ENCODE peak calls at places on chromosomes 3 and 15, in nine cellular contexts. V is mucosa of descending colon, M is body of pancreas, H is AG10803, S is AG09309, B is cardiac fibroblast, G is mammary epithelial cell, Q is heart left ventricle, X is astrocyte of the spinal cord. E is an unnamed sample.

GRCh38 chr3:127448671-127449070 is 141.9 kb downstream of the TPRA1 start:
- DNase-seq in V (no peak), M (no peak), H (no peak), S (no peak), B (no peak), G (no peak), Q (no peak), X (no peak), E (no peak)

GRCh38 chr3:160941885-160942494 is 163.2 kb downstream of the B3GALNT1 start:
- DNase-seq in V (peak), M (peak), H (peak), S (peak), B (peak), G (peak), Q (no peak), X (peak), E (peak)

GRCh38 chr3:155110996-155111901 is 31.1 kb downstream of the MME start:
- DNase-seq in V (no peak), M (no peak), H (no peak), S (no peak), B (no peak), G (no peak), Q (no peak), X (no peak), E (no peak)

GRCh38 chr15:55916666-55917409 is 76.6 kb downstream of the NEDD4 start:
- DNase-seq in V (no peak), M (no peak), H (peak), S (peak), B (peak), G (peak), Q (no peak), X (peak), E (peak)

GRCh38 chr3:31066999-31067398 is 172.5 kb upstream of the GADL1 start:
- DNase-seq in V (no peak), M (no peak), H (peak), S (peak), B (peak), G (peak), Q (no peak), X (peak), E (peak)

GRCh38 chr3:69246612-69247011 is 124.2 kb upstream of the LMOD3 start:
- DNase-seq in V (no peak), M (no peak), H (no peak), S (no peak), B (no peak), G (no peak), Q (no peak), X (no peak), E (no peak)

GRCh38 chr3:97138914-97139541 is 324.6 kb downstream of the EPHA6 start:
- DNase-seq in V (no peak), M (no peak), H (no peak), S (no peak), B (no peak), G (peak), Q (no peak), X (no peak), E (peak)

GRCh38 chr15:51004103-51004536 is 90.6 kb downstream of the TNFAIP8L3 start:
- DNase-seq in V (no peak), M (no peak), H (peak), S (peak), B (peak), G (peak), Q (no peak), X (peak), E (peak)

GRCh38 chr3:12409625-12410596 is 74.4 kb upstream of the TSEN2 start:
- DNase-seq in V (peak), M (no peak), H (no peak), S (no peak), B (no peak), G (no peak), Q (no peak), X (no peak), E (no peak)

GRCh38 chr3:30473374-30474051 is 132.9 kb upstream of the TGFBR2 start:
- DNase-seq in V (peak), M (peak), H (peak), S (no peak), B (peak), G (peak), Q (no peak), X (no peak), E (peak)

GRCh38 chr3:149541091-149541491 is 66.6 kb downstream of the TM4SF4 start:
- DNase-seq in V (no peak), M (no peak), H (peak), S (no peak), B (no peak), G (no peak), Q (no peak), X (peak), E (no peak)

GRCh38 chr3:149542375-149543312 is 68.1 kb downstream of the TM4SF4 start:
- DNase-seq in V (no peak), M (peak), H (no peak), S (no peak), B (no peak), G (no peak), Q (no peak), X (peak), E (no peak)

GRCh38 chr3:149536429-149536828 is 61.9 kb downstream of the TM4SF4 start:
- DNase-seq in V (no peak), M (peak), H (peak), S (no peak), B (peak), G (no peak), Q (peak), X (peak), E (no peak)

GRCh38 chr3:149538371-149538770 is 63.9 kb downstream of the TM4SF4 start:
- DNase-seq in V (no peak), M (no peak), H (no peak), S (no peak), B (no peak), G (no peak), Q (no peak), X (no peak), E (no peak)

DNA sequence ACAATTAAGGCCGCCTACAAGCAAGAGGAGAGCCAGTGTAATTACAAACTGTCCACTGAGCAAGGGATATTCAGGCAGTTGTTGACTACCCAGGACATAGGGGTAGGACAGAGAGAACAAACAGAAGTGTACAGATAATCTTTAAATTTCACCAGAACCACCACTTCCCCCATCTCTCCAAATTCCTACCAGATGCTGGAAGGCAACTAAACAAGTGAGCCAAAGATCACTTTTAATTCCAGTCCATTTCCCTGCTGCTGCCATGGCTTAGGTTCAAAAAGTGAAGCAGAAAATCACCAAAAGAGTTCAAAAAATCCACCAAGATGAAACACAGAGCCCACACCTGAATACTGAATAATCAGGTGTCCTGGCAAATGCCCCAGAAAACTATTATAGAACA is 65.0 kb downstream of the TM4SF4 start:
- DNase-seq in V (no peak), M (no peak), H (no peak), S (no peak), B (no peak), G (no peak), Q (no peak), X (no peak), E (no peak)
- TF ChIP-seq CTCF in V (no peak), M (no peak), H (no peak), S (no peak), B (no peak), G (no peak), Q (no peak), X (no peak), E (no peak)

GRCh38 chr15:68430471-68431036 is 1.4 kb downstream of the ITGA11 start:
- DNase-seq in V (no peak), M (no peak), H (no peak), S (no peak), B (no peak), G (no peak), Q (no peak), X (no peak), E (no peak)
- H3K4me3 ChIP-seq in V (no peak), M (no peak), H (peak), S (peak), B (peak), G (peak), Q (peak), X (peak), E (no peak)

GRCh38 chr3:121660356-121661171 is at the start of gene HCLS1:
- DNase-seq in V (peak), M (peak), H (no peak), S (no peak), B (peak), G (no peak), Q (peak), X (no peak), E (peak)
- TF ChIP-seq CTCF in V (no peak), M (no peak), H (no peak), S (no peak), B (no peak), G (no peak), Q (no peak), X (no peak), E (no peak)

GRCh38 chr3:23945903-23946751 is 1.0 kb downstream of the NR1D2 start:
- DNase-seq in V (peak), M (peak), H (peak), S (peak), B (peak), G (peak), Q (peak), X (peak), E (peak)
- H3K4me3 ChIP-seq in V (peak), M (peak), H (peak), S (peak), B (peak), G (peak), Q (peak), X (peak), E (peak)

DNA sequence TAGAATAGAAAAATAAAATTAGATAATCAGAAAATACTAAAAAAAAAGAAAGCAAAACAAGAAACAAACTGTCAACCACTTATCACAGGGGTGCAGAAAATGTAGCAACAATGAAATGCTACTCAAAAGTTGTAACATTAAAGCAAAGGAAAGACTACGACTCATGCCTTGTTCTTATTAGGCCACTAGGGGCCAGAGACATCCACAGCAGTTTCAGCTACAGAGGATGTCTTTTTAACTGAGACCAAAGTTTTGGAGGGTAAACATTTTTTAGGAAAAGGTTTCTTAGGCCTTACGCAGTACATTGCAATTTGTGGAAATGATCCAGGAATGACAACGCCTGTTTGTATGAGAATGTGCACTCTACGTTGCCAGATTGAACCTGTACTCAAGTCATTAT is 15.4 kb upstream of the CADM2 start:
- DNase-seq in V (no peak), M (no peak), H (no peak), S (no peak), B (no peak), G (no peak), Q (no peak), X (no peak), E (no peak)
- TF ChIP-seq CTCF in V (no peak), M (no peak), H (no peak), S (no peak), B (no peak), G (peak), Q (no peak), X (no peak), E (no peak)

GRCh38 chr3:64533565-64534317 is 154.1 kb downstream of the ADAMTS9 start:
- DNase-seq in V (peak), M (peak), H (peak), S (peak), B (peak), G (peak), Q (peak), X (peak), E (peak)
- H3K4me3 ChIP-seq in V (no peak), M (no peak), H (no peak), S (no peak), B (no peak), G (no peak), Q (peak), X (no peak), E (no peak)

GRCh38 chr3:19881852-19882251 is 52.2 kb downstream of the EFHB start:
- DNase-seq in V (no peak), M (no peak), H (no peak), S (no peak), B (no peak), G (no peak), Q (no peak), X (no peak), E (no peak)

GRCh38 chr3:19886404-19886803 is 47.6 kb downstream of the EFHB start:
- DNase-seq in V (no peak), M (no peak), H (no peak), S (no peak), B (no peak), G (peak), Q (no peak), X (no peak), E (peak)

GRCh38 chr3:19888428-19889152 is 45.4 kb downstream of the EFHB start:
- DNase-seq in V (no peak), M (no peak), H (no peak), S (no peak), B (no peak), G (no peak), Q (no peak), X (peak), E (no peak)

GRCh38 chr3:19881036-19881435 is 53.0 kb downstream of the EFHB start:
- DNase-seq in V (no peak), M (no peak), H (no peak), S (no peak), B (no peak), G (no peak), Q (no peak), X (no peak), E (no peak)

DNA sequence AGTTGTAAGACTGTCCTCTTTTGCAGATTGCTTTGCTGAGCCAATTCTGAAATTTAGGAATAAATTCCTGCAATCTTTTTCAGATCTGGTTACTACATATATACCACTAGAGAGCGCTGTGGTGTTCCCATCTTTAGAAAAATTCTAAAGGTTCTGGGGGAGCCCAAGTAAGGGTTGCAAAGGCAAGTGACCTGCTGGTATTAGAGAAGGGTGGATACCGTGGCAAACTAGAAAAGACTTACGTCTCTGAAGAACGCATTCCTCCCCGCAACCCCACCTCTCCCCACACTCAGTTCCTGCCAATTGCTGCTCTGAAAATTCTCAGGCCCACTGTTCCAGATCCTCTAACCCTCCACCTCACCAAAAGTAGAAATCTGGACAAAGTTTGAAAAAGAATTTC is 48.5 kb downstream of the EFHB start:
- DNase-seq in V (peak), M (no peak), H (peak), S (no peak), B (peak), G (peak), Q (no peak), X (peak), E (peak)
- TF ChIP-seq CTCF in V (peak), M (peak), H (peak), S (peak), B (peak), G (peak), Q (peak), X (peak), E (peak)

DNA sequence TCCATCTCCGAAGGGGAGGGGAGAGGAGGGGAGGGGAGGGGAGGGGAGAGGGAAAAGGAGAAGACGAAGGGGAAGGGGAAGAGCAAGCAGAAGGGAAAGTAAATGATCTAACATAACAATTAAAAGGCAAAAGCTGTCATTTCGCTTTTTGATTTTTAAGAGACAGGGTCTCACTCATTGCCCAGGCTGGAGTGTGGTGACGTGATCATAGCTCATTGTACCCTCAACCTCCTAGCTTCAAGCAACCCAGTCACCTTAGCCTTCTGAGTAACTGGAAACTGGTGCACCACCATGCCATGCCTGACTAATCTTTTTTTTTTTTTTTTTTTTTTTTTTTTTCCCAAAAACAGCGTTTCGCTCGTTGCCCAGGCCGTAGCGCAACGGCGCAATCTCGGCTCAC is 22.6 kb downstream of the ADAM10 start:
- DNase-seq in V (no peak), M (no peak), H (no peak), S (no peak), B (no peak), G (no peak), Q (no peak), X (no peak), E (no peak)
- H3K4me3 ChIP-seq in V (no peak), M (no peak), H (no peak), S (no peak), B (no peak), G (no peak), Q (no peak), X (no peak), E (no peak)

GRCh38 chr3:15427182-15427880 is at the start of the genes EAF1 and METTL6:
- DNase-seq in V (peak), M (peak), H (peak), S (no peak), B (peak), G (peak), Q (peak), X (peak), E (peak)
- TF ChIP-seq CTCF in V (no peak), M (no peak), H (peak), S (peak), B (no peak), G (peak), Q (no peak), X (peak), E (peak)

GRCh38 chr3:65262554-65262953 is 574.8 kb upstream of the ADAMTS9 start:
- DNase-seq in V (no peak), M (no peak), H (no peak), S (no peak), B (peak), G (no peak), Q (no peak), X (no peak), E (no peak)
- H3K4me3 ChIP-seq in V (no peak), M (no peak), H (no peak), S (no peak), B (no peak), G (no peak), Q (no peak), X (no peak), E (no peak)

E was measured in epithelial cell of esophagus.